ENCODE peak calls at places on chromosomes 1 and 21, in six cellular contexts. One of them, this sample, is unnamed.

GRCh38 chr1:67072749-67073148 is 18.8 kb upstream of the SLC35D1 start:
- DNase-seq in astrocyte: no peak
- DNase-seq in DND-41: no peak
- DNase-seq in GM23248: no peak
- DNase-seq in IMR-90: no peak
- DNase-seq in A549: no peak
- DNase-seq in this sample: no peak

GRCh38 chr1:58942759-58943191 is 158.9 kb upstream of the JUN start:
- DNase-seq in astrocyte: no peak
- DNase-seq in DND-41: no peak
- DNase-seq in GM23248: no peak
- DNase-seq in IMR-90: no peak
- DNase-seq in A549: no peak
- DNase-seq in this sample: no peak

GRCh38 chr1:198620951-198621824 is 17.7 kb upstream of the PTPRC start:
- DNase-seq in astrocyte: no peak
- DNase-seq in DND-41: peak; percentile 95
- DNase-seq in GM23248: no peak
- DNase-seq in IMR-90: no peak
- DNase-seq in A549: no peak
- DNase-seq in this sample: no peak

GRCh38 chr21:46618738-46619369 is 14.0 kb upstream of the S100B start:
- DNase-seq in astrocyte: no peak
- DNase-seq in DND-41: no peak
- DNase-seq in GM23248: peak; percentile 36
- DNase-seq in IMR-90: peak; percentile 43
- DNase-seq in A549: no peak
- DNase-seq in this sample: no peak

GRCh38 chr1:198734323-198735008 is 95.6 kb downstream of the PTPRC start:
- DNase-seq in astrocyte: no peak
- DNase-seq in DND-41: no peak
- DNase-seq in GM23248: no peak
- DNase-seq in IMR-90: no peak
- DNase-seq in A549: no peak
- DNase-seq in this sample: no peak

GRCh38 chr1:84665703-84666317 is 24.5 kb downstream of the SSX2IP start:
- DNase-seq in astrocyte: peak; percentile 21
- DNase-seq in DND-41: no peak
- DNase-seq in GM23248: peak; percentile 38
- DNase-seq in IMR-90: peak; percentile 60
- DNase-seq in A549: no peak
- DNase-seq in this sample: no peak

GRCh38 chr1:93993731-93994130 is 84.5 kb upstream of the GCLM start:
- DNase-seq in astrocyte: peak; percentile 96
- DNase-seq in DND-41: no peak
- DNase-seq in GM23248: peak; percentile 67
- DNase-seq in IMR-90: no peak
- DNase-seq in A549: no peak
- DNase-seq in this sample: no peak

GRCh38 chr1:237879195-237879594 is 11.5 kb downstream of the ZP4 start:
- DNase-seq in astrocyte: peak; percentile 87
- DNase-seq in DND-41: no peak
- DNase-seq in GM23248: no peak
- DNase-seq in IMR-90: peak; percentile 56
- DNase-seq in A549: peak; percentile 24
- DNase-seq in this sample: peak; percentile 83

GRCh38 chr1:110130989-110131388 is 18.7 kb downstream of the UBL4B start:
- DNase-seq in astrocyte: no peak
- DNase-seq in DND-41: no peak
- DNase-seq in GM23248: no peak
- DNase-seq in IMR-90: no peak
- DNase-seq in A549: no peak
- DNase-seq in this sample: no peak

GRCh38 chr1:3403388-3404179 is 50.9 kb upstream of the ARHGEF16 start:
- DNase-seq in astrocyte: no peak
- DNase-seq in DND-41: no peak
- DNase-seq in GM23248: no peak
- DNase-seq in IMR-90: no peak
- DNase-seq in A549: no peak
- DNase-seq in this sample: no peak

GRCh38 chr1:158019177-158019868 is 25.9 kb downstream of the KIRREL1 start:
- DNase-seq in astrocyte: peak; percentile 96
- DNase-seq in DND-41: no peak
- DNase-seq in GM23248: peak; percentile 94
- DNase-seq in IMR-90: peak; percentile 94
- DNase-seq in A549: peak; percentile 76
- DNase-seq in this sample: no peak

GRCh38 chr1:93615201-93616150 is 66.2 kb downstream of the BCAR3 start:
- DNase-seq in astrocyte: peak; percentile 94
- DNase-seq in DND-41: no peak
- DNase-seq in GM23248: peak; percentile 89
- DNase-seq in IMR-90: peak; percentile 77
- DNase-seq in A549: peak; percentile 48
- DNase-seq in this sample: no peak

GRCh38 chr21:38955495-38955894 is 149.8 kb downstream of the ETS2 start:
- DNase-seq in astrocyte: peak; percentile 61
- DNase-seq in DND-41: no peak
- DNase-seq in GM23248: peak; percentile 90
- DNase-seq in IMR-90: peak; percentile 77
- DNase-seq in A549: no peak
- DNase-seq in this sample: no peak

GRCh38 chr21:36704958-36705678 is 6.2 kb downstream of the SIM2 start:
- DNase-seq in astrocyte: no peak
- DNase-seq in DND-41: no peak
- DNase-seq in GM23248: no peak
- DNase-seq in IMR-90: peak; percentile 18
- DNase-seq in A549: no peak
- DNase-seq in this sample: no peak

GRCh38 chr1:147509786-147510360 is 31.4 kb upstream of the BCL9 start:
- DNase-seq in astrocyte: no peak
- DNase-seq in DND-41: no peak
- DNase-seq in GM23248: no peak
- DNase-seq in IMR-90: no peak
- DNase-seq in A549: no peak
- DNase-seq in this sample: no peak

GRCh38 chr1:66929289-66929688 is 4.5 kb downstream of the MIER1 start:
- DNase-seq in astrocyte: no peak
- DNase-seq in DND-41: no peak
- DNase-seq in GM23248: peak; percentile 23
- DNase-seq in IMR-90: no peak
- DNase-seq in A549: no peak
- DNase-seq in this sample: no peak

GRCh38 chr1:76298399-76298798 is 223.9 kb downstream of the ST6GALNAC3 start:
- DNase-seq in astrocyte: no peak
- DNase-seq in DND-41: no peak
- DNase-seq in GM23248: no peak
- DNase-seq in IMR-90: no peak
- DNase-seq in A549: no peak
- DNase-seq in this sample: no peak

GRCh38 chr1:91450260-91450659 is 45.6 kb upstream of the HFM1 start:
- DNase-seq in astrocyte: no peak
- DNase-seq in DND-41: no peak
- DNase-seq in GM23248: no peak
- DNase-seq in IMR-90: no peak
- DNase-seq in A549: no peak
- DNase-seq in this sample: no peak

GRCh38 chr1:54810144-54810942 is 9.2 kb upstream of the TTC22 start:
- DNase-seq in astrocyte: no peak
- DNase-seq in DND-41: peak; percentile 69
- DNase-seq in GM23248: peak; percentile 79
- DNase-seq in IMR-90: peak; percentile 37
- DNase-seq in A549: peak; percentile 71
- DNase-seq in this sample: no peak

GRCh38 chr1:1567152-1567830 is 7.4 kb downstream of the SSU72 start:
- DNase-seq in astrocyte: peak; percentile 13
- DNase-seq in DND-41: no peak
- DNase-seq in GM23248: no peak
- DNase-seq in IMR-90: no peak
- DNase-seq in A549: no peak
- DNase-seq in this sample: no peak

GRCh38 chr1:1565340-1565739 is 9.3 kb downstream of the SSU72 start:
- DNase-seq in astrocyte: no peak
- DNase-seq in DND-41: no peak
- DNase-seq in GM23248: no peak
- DNase-seq in IMR-90: no peak
- DNase-seq in A549: no peak
- DNase-seq in this sample: no peak

GRCh38 chr1:1564278-1564677 is 10.4 kb downstream of the SSU72 start:
- DNase-seq in astrocyte: no peak
- DNase-seq in DND-41: no peak
- DNase-seq in GM23248: no peak
- DNase-seq in IMR-90: no peak
- DNase-seq in A549: no peak
- DNase-seq in this sample: no peak

GRCh38 chr1:1569341-1569740 is 5.3 kb downstream of the SSU72 start:
- DNase-seq in astrocyte: no peak
- DNase-seq in DND-41: no peak
- DNase-seq in GM23248: no peak
- DNase-seq in IMR-90: no peak
- DNase-seq in A549: no peak
- DNase-seq in this sample: no peak

DNA sequence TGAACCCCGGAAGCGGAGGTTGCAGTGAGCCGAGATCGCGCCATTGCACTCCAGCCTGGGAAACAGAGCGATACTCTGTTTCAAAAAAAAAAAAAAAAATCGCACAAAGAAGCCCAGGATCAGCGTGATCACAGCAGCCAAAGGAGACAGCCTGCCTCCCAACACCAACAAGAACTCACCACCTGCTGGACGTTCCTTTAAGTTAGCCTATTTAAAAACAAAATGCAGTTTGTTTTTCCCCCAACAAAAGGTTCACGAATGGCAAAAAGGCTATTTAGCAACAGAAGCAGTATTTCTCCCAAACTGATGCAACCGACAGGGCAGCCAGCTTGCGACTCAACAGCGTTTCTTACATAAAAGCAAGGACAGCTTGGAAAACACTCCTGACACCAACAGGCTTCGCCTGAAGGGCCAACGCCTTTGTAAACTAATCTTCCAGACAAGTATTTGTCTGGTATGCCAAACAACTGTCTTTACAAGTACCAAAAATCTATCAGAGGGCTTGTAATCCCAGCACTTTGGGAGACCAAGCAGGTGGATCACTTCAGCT is 6.8 kb downstream of the SSU72 start:
- DNase-seq in astrocyte: no peak
- DNase-seq in DND-41: no peak
- DNase-seq in GM23248: no peak
- DNase-seq in IMR-90: no peak
- DNase-seq in A549: no peak
- DNase-seq in this sample: no peak
- H3K4me2 ChIP-seq in astrocyte: peak overlapping the region; percentile 36
- H3K4me2 ChIP-seq in DND-41: no peak overlapping the region
- H3K4me2 ChIP-seq in GM23248: no peak overlapping the region
- H3K4me2 ChIP-seq in IMR-90: no peak overlapping the region
- H3K4me2 ChIP-seq in A549: no peak overlapping the region
- H3K4me2 ChIP-seq in this sample: no peak overlapping the region

GRCh38 chr21:31558839-31559367 is 100.6 kb upstream of the SOD1 start:
- DNase-seq in astrocyte: peak; percentile 87
- DNase-seq in DND-41: peak; percentile 96
- DNase-seq in GM23248: peak; percentile 98
- DNase-seq in IMR-90: peak; percentile 76
- DNase-seq in A549: peak; percentile 89
- DNase-seq in this sample: peak; percentile 35

GRCh38 chr21:31557956-31558838 is 101.3 kb upstream of the SOD1 start:
- DNase-seq in astrocyte: no peak
- DNase-seq in DND-41: peak; percentile 59
- DNase-seq in GM23248: peak; percentile 9
- DNase-seq in IMR-90: no peak
- DNase-seq in A549: no peak
- DNase-seq in this sample: no peak

GRCh38 chr21:31557421-31557955 is 102.0 kb upstream of the SOD1 start:
- DNase-seq in astrocyte: no peak
- DNase-seq in DND-41: no peak
- DNase-seq in GM23248: no peak
- DNase-seq in IMR-90: no peak
- DNase-seq in A549: no peak
- DNase-seq in this sample: no peak

GRCh38 chr21:31559368-31560119 is 99.9 kb upstream of the SOD1 start:
- DNase-seq in astrocyte: peak; percentile 96
- DNase-seq in DND-41: peak; percentile 98
- DNase-seq in GM23248: peak; percentile 94
- DNase-seq in IMR-90: peak; percentile 83
- DNase-seq in A549: peak; percentile 83
- DNase-seq in this sample: peak; percentile 64

DNA sequence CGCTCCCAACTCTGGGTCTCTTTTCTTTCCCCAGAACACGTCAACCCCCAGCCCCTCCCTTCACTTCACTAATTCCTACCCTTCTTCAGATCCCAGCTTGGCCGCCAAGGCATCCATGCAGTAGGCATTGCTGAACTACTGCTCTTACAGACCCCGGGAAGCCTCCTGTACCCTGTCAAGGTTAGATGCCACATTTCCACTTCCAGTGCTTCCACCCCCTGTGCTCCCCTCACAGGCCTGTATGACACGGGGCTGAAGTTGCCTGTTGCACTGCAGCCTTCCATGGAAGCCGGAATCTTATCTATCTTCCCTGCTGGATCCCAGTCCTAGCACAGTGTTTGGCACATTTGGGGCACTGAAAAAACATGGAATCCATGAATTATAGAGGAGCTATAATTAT is 99.0 kb upstream of the SOD1 start:
- DNase-seq in astrocyte: no peak
- DNase-seq in DND-41: no peak
- DNase-seq in GM23248: no peak
- DNase-seq in IMR-90: no peak
- DNase-seq in A549: no peak
- DNase-seq in this sample: no peak
- H3K4me2 ChIP-seq in astrocyte: peak overlapping the region; percentile 96
- H3K4me2 ChIP-seq in DND-41: peak overlapping the region; percentile 93
- H3K4me2 ChIP-seq in GM23248: no peak overlapping the region
- H3K4me2 ChIP-seq in IMR-90: no peak overlapping the region
- H3K4me2 ChIP-seq in A549: no peak overlapping the region
- H3K4me2 ChIP-seq in this sample: peak overlapping the region; percentile 95

DNA sequence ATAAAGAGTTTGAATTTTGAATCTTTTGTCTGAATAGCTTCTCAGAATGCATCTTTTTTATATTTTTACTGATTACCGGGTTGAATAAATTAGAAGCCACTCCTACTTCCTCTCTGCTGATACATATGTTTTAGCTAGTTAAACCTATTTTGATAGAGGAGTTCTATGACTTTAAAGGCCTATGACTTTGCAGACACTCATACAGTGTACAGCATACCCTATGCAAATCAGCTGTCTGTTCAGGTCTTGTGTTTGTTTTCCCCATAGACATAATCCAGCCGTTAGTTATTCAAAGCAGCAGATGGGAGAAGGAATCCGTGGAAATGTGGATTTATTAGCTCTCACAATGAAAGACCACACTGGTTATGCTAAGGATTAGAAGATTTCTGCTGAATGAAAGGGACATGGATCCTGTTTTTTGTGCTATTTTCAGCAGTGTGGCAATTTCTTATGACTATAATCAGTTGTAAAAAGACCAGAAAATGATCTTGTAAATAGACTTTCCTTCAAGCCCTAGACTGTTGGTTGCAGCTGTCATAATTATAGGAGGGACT is 59.8 kb downstream of the MAST2 start:
- DNase-seq in astrocyte: no peak
- DNase-seq in DND-41: no peak
- DNase-seq in GM23248: no peak
- DNase-seq in IMR-90: no peak
- DNase-seq in A549: no peak
- DNase-seq in this sample: no peak
- H3K4me2 ChIP-seq in astrocyte: no peak overlapping the region
- H3K4me2 ChIP-seq in DND-41: no peak overlapping the region
- H3K4me2 ChIP-seq in GM23248: no peak overlapping the region
- H3K4me2 ChIP-seq in IMR-90: peak overlapping the region; percentile 36
- H3K4me2 ChIP-seq in A549: no peak overlapping the region
- H3K4me2 ChIP-seq in this sample: no peak overlapping the region

GRCh38 chr1:25817840-25818501 is 1.8 kb upstream of the MTFR1L start:
- DNase-seq in astrocyte: no peak
- DNase-seq in DND-41: no peak
- DNase-seq in GM23248: no peak
- DNase-seq in IMR-90: no peak
- DNase-seq in A549: no peak
- DNase-seq in this sample: no peak
- H3K4me2 ChIP-seq in astrocyte: no peak overlapping the region
- H3K4me2 ChIP-seq in DND-41: no peak overlapping the region
- H3K4me2 ChIP-seq in GM23248: peak overlapping the region; percentile 89
- H3K4me2 ChIP-seq in IMR-90: no peak overlapping the region
- H3K4me2 ChIP-seq in A549: peak overlapping the region; percentile 83
- H3K4me2 ChIP-seq in this sample: peak overlapping the region; percentile 76